ENCODE peak calls at places on chromosomes 2 and 18, in five cellular contexts. One of them, this sample, is unnamed.
A peak's percentile ranks its signal among the peaks of the same experiment; 100 is the strongest.

GRCh38 chr2:2902551-2903216 is 474.9 kb downstream of the EIPR1 start:
- DNase-seq in stimulated activated CD8-positive, alpha-beta memory T cell treated with anti-CD3 and anti-CD28 coated beads, Interleukin-4, amount 100 ng/mL, for 4 hours: no peak
- DNase-seq in sigmoid colon: no peak
- DNase-seq in naive thymus-derived CD8-positive, alpha-beta T cell: no peak
- DNase-seq in NCI-H1417: no peak
- DNase-seq in this sample: peak; percentile 45

GRCh38 chr2:219433666-219434467 is 776 bp upstream of the SPEG start:
- DNase-seq in stimulated activated CD8-positive, alpha-beta memory T cell treated with anti-CD3 and anti-CD28 coated beads, Interleukin-4, amount 100 ng/mL, for 4 hours: no peak
- DNase-seq in sigmoid colon: peak; percentile 94
- DNase-seq in naive thymus-derived CD8-positive, alpha-beta T cell: no peak
- DNase-seq in NCI-H1417: no peak
- DNase-seq in this sample: peak; percentile 85

GRCh38 chr18:74399225-74399887 is 57.8 kb downstream of the DIPK1C start:
- DNase-seq in stimulated activated CD8-positive, alpha-beta memory T cell treated with anti-CD3 and anti-CD28 coated beads, Interleukin-4, amount 100 ng/mL, for 4 hours: no peak
- DNase-seq in sigmoid colon: no peak
- DNase-seq in naive thymus-derived CD8-positive, alpha-beta T cell: no peak
- DNase-seq in NCI-H1417: no peak
- DNase-seq in this sample: no peak

GRCh38 chr18:7950380-7951143 is 383.4 kb downstream of the PTPRM start:
- DNase-seq in stimulated activated CD8-positive, alpha-beta memory T cell treated with anti-CD3 and anti-CD28 coated beads, Interleukin-4, amount 100 ng/mL, for 4 hours: no peak
- DNase-seq in sigmoid colon: no peak
- DNase-seq in naive thymus-derived CD8-positive, alpha-beta T cell: no peak
- DNase-seq in NCI-H1417: no peak
- DNase-seq in this sample: peak; percentile 65

GRCh38 chr18:37253424-37254255 is 312.0 kb downstream of the CELF4 start:
- DNase-seq in stimulated activated CD8-positive, alpha-beta memory T cell treated with anti-CD3 and anti-CD28 coated beads, Interleukin-4, amount 100 ng/mL, for 4 hours: no peak
- DNase-seq in sigmoid colon: no peak
- DNase-seq in naive thymus-derived CD8-positive, alpha-beta T cell: no peak
- DNase-seq in NCI-H1417: no peak
- DNase-seq in this sample: peak; percentile 75

GRCh38 chr2:144959416-144959815 is 439.5 kb upstream of the ZEB2 start:
- DNase-seq in stimulated activated CD8-positive, alpha-beta memory T cell treated with anti-CD3 and anti-CD28 coated beads, Interleukin-4, amount 100 ng/mL, for 4 hours: no peak
- DNase-seq in sigmoid colon: no peak
- DNase-seq in naive thymus-derived CD8-positive, alpha-beta T cell: no peak
- DNase-seq in NCI-H1417: no peak
- DNase-seq in this sample: no peak

GRCh38 chr2:24409700-24410556 is 49.6 kb upstream of the ITSN2 start:
- DNase-seq in stimulated activated CD8-positive, alpha-beta memory T cell treated with anti-CD3 and anti-CD28 coated beads, Interleukin-4, amount 100 ng/mL, for 4 hours: no peak
- DNase-seq in sigmoid colon: no peak
- DNase-seq in naive thymus-derived CD8-positive, alpha-beta T cell: no peak
- DNase-seq in NCI-H1417: peak; percentile 62
- DNase-seq in this sample: peak; percentile 68

GRCh38 chr2:235413084-235413483 is 80.8 kb upstream of the AGAP1 start:
- DNase-seq in stimulated activated CD8-positive, alpha-beta memory T cell treated with anti-CD3 and anti-CD28 coated beads, Interleukin-4, amount 100 ng/mL, for 4 hours: no peak
- DNase-seq in sigmoid colon: no peak
- DNase-seq in naive thymus-derived CD8-positive, alpha-beta T cell: no peak
- DNase-seq in NCI-H1417: no peak
- DNase-seq in this sample: no peak

GRCh38 chr2:215851091-215851490 is 162.3 kb downstream of the MREG start:
- DNase-seq in stimulated activated CD8-positive, alpha-beta memory T cell treated with anti-CD3 and anti-CD28 coated beads, Interleukin-4, amount 100 ng/mL, for 4 hours: no peak
- DNase-seq in sigmoid colon: no peak
- DNase-seq in naive thymus-derived CD8-positive, alpha-beta T cell: no peak
- DNase-seq in NCI-H1417: no peak
- DNase-seq in this sample: no peak

GRCh38 chr18:51009071-51009470 is 20.9 kb upstream of the SMAD4 start:
- DNase-seq in stimulated activated CD8-positive, alpha-beta memory T cell treated with anti-CD3 and anti-CD28 coated beads, Interleukin-4, amount 100 ng/mL, for 4 hours: no peak
- DNase-seq in sigmoid colon: no peak
- DNase-seq in naive thymus-derived CD8-positive, alpha-beta T cell: no peak
- DNase-seq in NCI-H1417: peak; percentile 50
- DNase-seq in this sample: no peak

GRCh38 chr2:112799291-112799975 is 15.1 kb upstream of the IL1A start:
- DNase-seq in stimulated activated CD8-positive, alpha-beta memory T cell treated with anti-CD3 and anti-CD28 coated beads, Interleukin-4, amount 100 ng/mL, for 4 hours: no peak
- DNase-seq in sigmoid colon: no peak
- DNase-seq in naive thymus-derived CD8-positive, alpha-beta T cell: no peak
- DNase-seq in NCI-H1417: no peak
- DNase-seq in this sample: no peak

GRCh38 chr2:188572592-188572991 is 280.9 kb downstream of the GULP1 start:
- DNase-seq in stimulated activated CD8-positive, alpha-beta memory T cell treated with anti-CD3 and anti-CD28 coated beads, Interleukin-4, amount 100 ng/mL, for 4 hours: no peak
- DNase-seq in sigmoid colon: no peak
- DNase-seq in naive thymus-derived CD8-positive, alpha-beta T cell: no peak
- DNase-seq in NCI-H1417: no peak
- DNase-seq in this sample: no peak

GRCh38 chr2:109371481-109372170 is 242.1 kb downstream of the SEPTIN10 start:
- DNase-seq in stimulated activated CD8-positive, alpha-beta memory T cell treated with anti-CD3 and anti-CD28 coated beads, Interleukin-4, amount 100 ng/mL, for 4 hours: no peak
- DNase-seq in sigmoid colon: peak; percentile 57
- DNase-seq in naive thymus-derived CD8-positive, alpha-beta T cell: no peak
- DNase-seq in NCI-H1417: no peak
- DNase-seq in this sample: peak; percentile 40

GRCh38 chr2:9630001-9630749 is 622 bp downstream of the YWHAQ start:
- DNase-seq in stimulated activated CD8-positive, alpha-beta memory T cell treated with anti-CD3 and anti-CD28 coated beads, Interleukin-4, amount 100 ng/mL, for 4 hours: peak; percentile 40
- DNase-seq in sigmoid colon: peak; percentile 89
- DNase-seq in naive thymus-derived CD8-positive, alpha-beta T cell: peak; percentile 64
- DNase-seq in NCI-H1417: peak; percentile 99
- DNase-seq in this sample: peak; percentile 87

This sample was measured in islet precursor cell.